ENCODE peak calls at places on chromosomes 6 and 20, in five cellular contexts. E is HepG2, K is SK-N-SH, U is K562, T is GM12878. I is an unnamed sample.

GRCh38 chr6:133243723-133244122 is 2.6 kb downstream of the EYA4 start:
- DNase-seq in E (no peak), K (no peak), U (no peak), T (no peak), I (no peak)

GRCh38 chr20:18928626-18929025 is 115.0 kb downstream of the SCP2D1 start:
- DNase-seq in E (no peak), K (no peak), U (no peak), T (no peak), I (no peak)

GRCh38 chr20:19930461-19930860 is 86.7 kb upstream of the NAA20 start:
- DNase-seq in E (no peak), K (no peak), U (no peak), T (no peak), I (no peak)

GRCh38 chr6:28597217-28597835 is 71.6 kb downstream of the GPX5 start:
- DNase-seq in E (peak; percentile 46), K (peak; percentile 40), U (no peak), T (no peak), I (peak; percentile 27)

GRCh38 chr6:1701668-1702353 is 92.1 kb downstream of the FOXC1 start:
- DNase-seq in E (no peak), K (no peak), U (no peak), T (no peak), I (no peak)

GRCh38 chr6:25165181-25165580 is 114.0 kb upstream of the CARMIL1 start:
- DNase-seq in E (no peak), K (no peak), U (no peak), T (no peak), I (no peak)

GRCh38 chr20:63087872-63088680 is 81.3 kb upstream of the BHLHE23 start:
- DNase-seq in E (no peak), K (no peak), U (no peak), T (no peak), I (no peak)

GRCh38 chr6:40930555-40930954 is 108.5 kb downstream of the UNC5CL start:
- DNase-seq in E (no peak), K (no peak), U (peak; percentile 39), T (no peak), I (no peak)

GRCh38 chr6:105757512-105758200 is 328.5 kb upstream of the PRDM1 start:
- DNase-seq in E (peak; percentile 13), K (no peak), U (no peak), T (peak; percentile 76), I (no peak)

GRCh38 chr20:38128691-38129090 is 36.4 kb downstream of the TGM2 start:
- DNase-seq in E (no peak), K (no peak), U (no peak), T (no peak), I (no peak)

GRCh38 chr6:62371840-62372239 is 85.8 kb upstream of the KHDRBS2 start:
- DNase-seq in E (no peak), K (no peak), U (no peak), T (no peak), I (no peak)

GRCh38 chr20:51388227-51388626 is 154.3 kb downstream of the NFATC2 start:
- DNase-seq in E (no peak), K (no peak), U (no peak), T (no peak), I (no peak)

GRCh38 chr6:151659212-151659611 is 148.3 kb upstream of the ESR1 start:
- DNase-seq in E (no peak), K (no peak), U (no peak), T (no peak), I (no peak)

GRCh38 chr20:53038328-53038727 is 66.2 kb downstream of the TSHZ2 start:
- DNase-seq in E (no peak), K (no peak), U (no peak), T (no peak), I (no peak)

GRCh38 chr20:13299401-13299800 is 78.3 kb downstream of the ISM1 start:
- DNase-seq in E (no peak), K (no peak), U (no peak), T (no peak), I (no peak)

GRCh38 chr6:137811121-137811911 is 55.7 kb upstream of the TNFAIP3 start:
- DNase-seq in E (peak; percentile 90), K (no peak), U (peak; percentile 62), T (peak; percentile 95), I (peak; percentile 81)

GRCh38 chr6:41568585-41569384 is 22.6 kb downstream of the FOXP4 start:
- DNase-seq in E (peak; percentile 99), K (no peak), U (no peak), T (no peak), I (no peak)

GRCh38 chr6:8236956-8237355 is 134.6 kb upstream of the EEF1E1 start:
- DNase-seq in E (no peak), K (no peak), U (no peak), T (no peak), I (no peak)

GRCh38 chr6:73017473-73017872 is 207.8 kb downstream of the KHDC1L start:
- DNase-seq in E (no peak), K (no peak), U (no peak), T (no peak), I (no peak)

GRCh38 chr6:32047084-32047478 is 8.9 kb downstream of the CYP21A2 start:
- DNase-seq in E (peak; percentile 27), K (no peak), U (peak; percentile 57), T (no peak), I (no peak)

GRCh38 chr6:70175770-70176169 is 127.1 kb downstream of the COL9A1 start:
- DNase-seq in E (no peak), K (no peak), U (no peak), T (no peak), I (no peak)

GRCh38 chr20:3889489-3890409 is 562 bp downstream of the PANK2 start:
- DNase-seq in E (peak; percentile 33), K (peak; percentile 81), U (peak; percentile 74), T (no peak), I (no peak)

GRCh38 chr6:143060806-143061596 is at the start of gene AIG1:
- DNase-seq in E (no peak), K (peak; percentile 93), U (peak; percentile 94), T (no peak), I (peak; percentile 44)

GRCh38 chr6:30091577-30092381 is 16.2 kb upstream of the RNF39 start:
- DNase-seq in E (peak; percentile 30), K (no peak), U (no peak), T (no peak), I (no peak)

GRCh38 chr20:1295276-1295930 is 29.3 kb downstream of the SNPH start:
- DNase-seq in E (no peak), K (no peak), U (no peak), T (no peak), I (no peak)

GRCh38 chr6:105087571-105088211 is 92.1 kb downstream of the POPDC3 start:
- DNase-seq in E (peak; percentile 46), K (peak; percentile 53), U (peak; percentile 48), T (peak; percentile 17), I (peak; percentile 32)

GRCh38 chr6:107020239-107020638 is 7.8 kb upstream of the MTRES1 start:
- DNase-seq in E (no peak), K (no peak), U (no peak), T (no peak), I (no peak)
- TF ChIP-seq REST in E (no peak), K (no peak), U (no peak), T (no peak), I (no peak)

GRCh38 chr6:169843991-169844390 is 92.6 kb downstream of the ERMARD start:
- DNase-seq in E (no peak), K (no peak), U (no peak), T (no peak), I (no peak)

GRCh38 chr6:169839898-169840631 is 88.6 kb downstream of the ERMARD start:
- DNase-seq in E (no peak), K (peak; percentile 8), U (no peak), T (no peak), I (no peak)

GRCh38 chr6:169841251-169841650 is 89.8 kb downstream of the ERMARD start:
- DNase-seq in E (no peak), K (no peak), U (no peak), T (no peak), I (no peak)

GRCh38 chr6:169843110-169843509 is 91.7 kb downstream of the ERMARD start:
- DNase-seq in E (no peak), K (no peak), U (no peak), T (no peak), I (no peak)

DNA sequence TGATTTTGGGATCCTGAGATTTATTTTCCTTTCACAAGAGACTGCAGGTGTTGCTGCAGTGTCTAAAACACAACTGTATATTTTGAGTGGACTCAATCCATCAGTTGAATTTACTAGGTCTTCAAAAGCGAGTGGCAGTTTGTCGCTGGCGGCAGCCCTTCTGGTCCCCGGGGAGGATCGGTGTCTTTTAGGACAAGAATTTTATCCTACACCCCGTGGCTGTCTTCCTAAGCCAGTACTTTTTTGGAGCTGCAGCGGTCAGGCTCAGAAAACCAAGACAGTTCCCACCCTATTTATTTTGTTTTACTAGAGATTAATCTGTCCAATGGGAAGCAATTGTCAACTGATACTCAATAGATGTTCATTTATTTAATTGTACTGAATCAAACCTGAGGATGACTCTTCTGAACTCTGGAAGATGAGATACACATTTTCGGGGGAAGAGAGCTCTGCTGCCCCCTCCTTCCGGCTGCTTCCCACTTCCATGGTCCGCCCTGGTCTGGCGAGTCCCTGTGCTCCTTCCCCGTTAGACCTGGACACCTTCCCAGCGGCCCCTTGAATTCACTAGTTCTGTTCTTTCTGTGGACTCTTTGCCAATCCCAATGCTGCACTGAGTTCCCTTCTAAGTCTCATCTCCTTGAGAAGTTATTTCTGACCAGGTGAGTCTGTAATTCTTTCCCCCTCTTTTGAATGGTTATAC is 90.6 kb downstream of the ERMARD start:
- DNase-seq in E (no peak), K (no peak), U (no peak), T (no peak), I (no peak)
- TF ChIP-seq GABPA in E (no peak), K (no peak), U (no peak), T (no peak), I (no peak)

GRCh38 chr20:64102647-64103354 is 4.6 kb downstream of the NPBWR2 start:
- DNase-seq in E (no peak), K (no peak), U (peak; percentile 33), T (no peak), I (no peak)
- TF ChIP-seq REST in E (no peak), K (no peak), U (no peak), T (no peak), I (no peak)

DNA sequence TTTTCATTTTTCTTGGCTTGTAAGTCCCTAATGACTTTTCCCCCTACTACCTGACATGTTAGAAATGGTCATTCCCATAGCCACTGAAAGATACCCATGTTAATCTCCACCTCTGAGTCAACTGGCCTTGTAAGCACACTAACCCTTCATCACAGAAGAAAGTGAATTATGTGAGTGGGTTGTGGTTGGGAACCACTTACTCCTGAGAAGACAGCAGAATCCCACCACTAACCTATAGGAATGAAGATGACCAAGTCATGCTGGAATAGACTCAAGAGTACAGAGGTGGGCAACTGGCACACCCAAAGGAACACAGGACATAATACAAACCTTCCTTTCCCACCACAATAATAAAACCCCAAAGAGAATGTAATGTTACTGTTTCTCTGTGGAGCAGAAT is 30.1 kb downstream of the RAMACL start:
- DNase-seq in E (no peak), K (no peak), U (no peak), T (no peak), I (no peak)
- TF ChIP-seq GABPA in E (no peak), K (no peak), U (no peak), T (no peak), I (no peak)

DNA sequence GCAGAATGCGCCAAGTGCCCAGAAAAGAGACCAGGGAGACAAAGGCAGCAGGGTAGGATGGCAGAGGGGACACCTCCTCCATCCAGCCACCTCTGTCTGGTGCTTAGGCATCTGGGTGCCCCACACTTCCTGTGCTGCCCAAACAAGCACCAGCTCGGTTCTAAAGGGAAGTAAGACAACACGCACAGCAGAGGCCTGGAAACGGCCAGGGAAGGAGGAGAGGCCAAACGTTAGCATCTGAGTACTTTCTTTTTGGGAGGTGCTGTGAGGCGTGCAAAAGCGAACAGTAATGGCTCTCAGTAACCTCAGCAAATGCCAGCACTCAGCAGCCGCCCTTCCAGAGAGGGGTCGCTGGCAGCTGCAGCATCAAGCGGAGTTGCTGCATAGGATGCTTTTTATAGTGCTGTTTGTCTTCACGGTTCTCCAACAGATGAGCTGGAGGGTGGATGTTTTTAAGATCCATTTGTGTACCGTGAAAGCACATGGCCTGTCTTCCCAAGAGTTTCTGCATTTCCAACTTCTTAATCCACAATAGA is 124.5 kb downstream of the LY86 start:
- DNase-seq in E (no peak), K (no peak), U (no peak), T (no peak), I (peak; percentile 96)
- TF ChIP-seq REST in E (no peak), K (no peak), U (no peak), T (no peak), I (peak; percentile 54)

I was measured in HL-60.